ENCODE peak calls at places on chromosomes 11 and 22, in seven cellular contexts. One of them, this sample, is unnamed.

GRCh38 chr22:48824673-48825651 is 1002.7 kb downstream of the BRD1 start:
- DNase-seq in T-helper 1 cell: no peak
- DNase-seq in non-pigmented ciliary epithelial cell: no peak
- DNase-seq in endothelial cell: no peak
- DNase-seq in M059J: no peak
- DNase-seq in NCI-H774: no peak
- DNase-seq in A549: no peak
- DNase-seq in this sample: peak; percentile 33

GRCh38 chr11:112663947-112664634 is 297.1 kb upstream of the NCAM1 start:
- DNase-seq in T-helper 1 cell: no peak
- DNase-seq in non-pigmented ciliary epithelial cell: no peak
- DNase-seq in endothelial cell: no peak
- DNase-seq in M059J: no peak
- DNase-seq in NCI-H774: no peak
- DNase-seq in A549: no peak
- DNase-seq in this sample: no peak

GRCh38 chr11:3007404-3008010 is 15.4 kb upstream of the NAP1L4 start:
- DNase-seq in T-helper 1 cell: no peak
- DNase-seq in non-pigmented ciliary epithelial cell: no peak
- DNase-seq in endothelial cell: no peak
- DNase-seq in M059J: no peak
- DNase-seq in NCI-H774: no peak
- DNase-seq in A549: no peak
- DNase-seq in this sample: no peak

GRCh38 chr22:17411213-17411612 is 42.0 kb downstream of the CECR2 start:
- DNase-seq in T-helper 1 cell: no peak
- DNase-seq in non-pigmented ciliary epithelial cell: no peak
- DNase-seq in endothelial cell: no peak
- DNase-seq in M059J: no peak
- DNase-seq in NCI-H774: no peak
- DNase-seq in A549: no peak
- DNase-seq in this sample: no peak

GRCh38 chr22:36608987-36609386 is 80.0 kb upstream of the EIF3D start:
- DNase-seq in T-helper 1 cell: no peak
- DNase-seq in non-pigmented ciliary epithelial cell: no peak
- DNase-seq in endothelial cell: no peak
- DNase-seq in M059J: no peak
- DNase-seq in NCI-H774: no peak
- DNase-seq in A549: no peak
- DNase-seq in this sample: no peak

GRCh38 chr22:49678137-49678841 is 149.4 kb downstream of the BRD1 start:
- DNase-seq in T-helper 1 cell: no peak
- DNase-seq in non-pigmented ciliary epithelial cell: no peak
- DNase-seq in endothelial cell: no peak
- DNase-seq in M059J: no peak
- DNase-seq in NCI-H774: no peak
- DNase-seq in A549: no peak
- DNase-seq in this sample: no peak

GRCh38 chr22:32534252-32535215 is 59.9 kb downstream of the FBXO7 start:
- DNase-seq in T-helper 1 cell: no peak
- DNase-seq in non-pigmented ciliary epithelial cell: no peak
- DNase-seq in endothelial cell: no peak
- DNase-seq in M059J: peak; percentile 24
- DNase-seq in NCI-H774: no peak
- DNase-seq in A549: no peak
- DNase-seq in this sample: no peak

GRCh38 chr11:117490911-117491310 is 163.3 kb downstream of the CEP164 start:
- DNase-seq in T-helper 1 cell: no peak
- DNase-seq in non-pigmented ciliary epithelial cell: no peak
- DNase-seq in endothelial cell: no peak
- DNase-seq in M059J: no peak
- DNase-seq in NCI-H774: no peak
- DNase-seq in A549: no peak
- DNase-seq in this sample: no peak

GRCh38 chr22:17281026-17281809 is 62.0 kb upstream of the ADA2 start:
- DNase-seq in T-helper 1 cell: no peak
- DNase-seq in non-pigmented ciliary epithelial cell: no peak
- DNase-seq in endothelial cell: no peak
- DNase-seq in M059J: no peak
- DNase-seq in NCI-H774: no peak
- DNase-seq in A549: no peak
- DNase-seq in this sample: no peak

GRCh38 chr11:88420165-88420781 is 82.7 kb upstream of the CTSC start:
- DNase-seq in T-helper 1 cell: no peak
- DNase-seq in non-pigmented ciliary epithelial cell: no peak
- DNase-seq in endothelial cell: no peak
- DNase-seq in M059J: no peak
- DNase-seq in NCI-H774: no peak
- DNase-seq in A549: no peak
- DNase-seq in this sample: no peak

GRCh38 chr22:35921777-35922176 is 106.8 kb downstream of the RBFOX2 start:
- DNase-seq in T-helper 1 cell: no peak
- DNase-seq in non-pigmented ciliary epithelial cell: peak; percentile 75
- DNase-seq in endothelial cell: peak; percentile 53
- DNase-seq in M059J: peak; percentile 90
- DNase-seq in NCI-H774: peak; percentile 0
- DNase-seq in A549: peak; percentile 31
- DNase-seq in this sample: peak; percentile 44

GRCh38 chr11:33598426-33599069 is 102.1 kb downstream of the C11orf91 start:
- DNase-seq in T-helper 1 cell: no peak
- DNase-seq in non-pigmented ciliary epithelial cell: no peak
- DNase-seq in endothelial cell: no peak
- DNase-seq in M059J: no peak
- DNase-seq in NCI-H774: peak; percentile 67
- DNase-seq in A549: no peak
- DNase-seq in this sample: peak; percentile 92

GRCh38 chr22:40001800-40002577 is 7.2 kb downstream of the FAM83F start:
- DNase-seq in T-helper 1 cell: no peak
- DNase-seq in non-pigmented ciliary epithelial cell: no peak
- DNase-seq in endothelial cell: no peak
- DNase-seq in M059J: peak; percentile 54
- DNase-seq in NCI-H774: no peak
- DNase-seq in A549: no peak
- DNase-seq in this sample: no peak

GRCh38 chr11:86699036-86699791 is 26.8 kb upstream of the ME3 start:
- DNase-seq in T-helper 1 cell: no peak
- DNase-seq in non-pigmented ciliary epithelial cell: no peak
- DNase-seq in endothelial cell: no peak
- DNase-seq in M059J: no peak
- DNase-seq in NCI-H774: no peak
- DNase-seq in A549: no peak
- DNase-seq in this sample: no peak

GRCh38 chr11:117529767-117530166 is 202.1 kb downstream of the CEP164 start:
- DNase-seq in T-helper 1 cell: no peak
- DNase-seq in non-pigmented ciliary epithelial cell: no peak
- DNase-seq in endothelial cell: no peak
- DNase-seq in M059J: no peak
- DNase-seq in NCI-H774: no peak
- DNase-seq in A549: no peak
- DNase-seq in this sample: no peak

GRCh38 chr11:592918-593317 is 16.6 kb downstream of the PHRF1 start:
- DNase-seq in T-helper 1 cell: no peak
- DNase-seq in non-pigmented ciliary epithelial cell: no peak
- DNase-seq in endothelial cell: no peak
- DNase-seq in M059J: no peak
- DNase-seq in NCI-H774: no peak
- DNase-seq in A549: no peak
- DNase-seq in this sample: no peak

GRCh38 chr11:8018742-8019631 is 31.9 kb downstream of the EIF3F start:
- DNase-seq in T-helper 1 cell: peak; percentile 64
- DNase-seq in non-pigmented ciliary epithelial cell: no peak
- DNase-seq in endothelial cell: peak; percentile 74
- DNase-seq in M059J: peak; percentile 88
- DNase-seq in NCI-H774: peak; percentile 46
- DNase-seq in A549: peak; percentile 51
- DNase-seq in this sample: peak; percentile 61

GRCh38 chr11:95913830-95914229 is 10.1 kb downstream of the MTMR2 start:
- DNase-seq in T-helper 1 cell: no peak
- DNase-seq in non-pigmented ciliary epithelial cell: no peak
- DNase-seq in endothelial cell: no peak
- DNase-seq in M059J: peak; percentile 10
- DNase-seq in NCI-H774: no peak
- DNase-seq in A549: no peak
- DNase-seq in this sample: no peak

GRCh38 chr22:42719656-42720262 is 911 bp downstream of the A4GALT start:
- DNase-seq in T-helper 1 cell: no peak
- DNase-seq in non-pigmented ciliary epithelial cell: no peak
- DNase-seq in endothelial cell: peak; percentile 28
- DNase-seq in M059J: no peak
- DNase-seq in NCI-H774: no peak
- DNase-seq in A549: no peak
- DNase-seq in this sample: no peak

GRCh38 chr11:26715133-26715532 is 6.7 kb downstream of the SLC5A12 start:
- DNase-seq in T-helper 1 cell: no peak
- DNase-seq in non-pigmented ciliary epithelial cell: no peak
- DNase-seq in endothelial cell: no peak
- DNase-seq in M059J: no peak
- DNase-seq in NCI-H774: no peak
- DNase-seq in A549: no peak
- DNase-seq in this sample: no peak